ENCODE peak calls at places on chromosomes 11 and 22, in four cellular contexts. One of them, this sample, is unnamed.

GRCh38 chr11:614583-615452 is 932 bp downstream of the IRF7 start:
- DNase-seq in dorsolateral prefrontal cortex: no peak
- DNase-seq in tibial nerve: no peak
- DNase-seq in cardiac muscle cell: no peak
- DNase-seq in this sample: no peak

GRCh38 chr11:3056296-3057068 is 741 bp downstream of the CARS1 start:
- DNase-seq in dorsolateral prefrontal cortex: no peak
- DNase-seq in tibial nerve: no peak
- DNase-seq in cardiac muscle cell: no peak
- DNase-seq in this sample: peak; percentile 69

GRCh38 chr11:57444362-57445074 is 15.8 kb upstream of the RTN4RL2 start:
- DNase-seq in dorsolateral prefrontal cortex: no peak
- DNase-seq in tibial nerve: no peak
- DNase-seq in cardiac muscle cell: no peak
- DNase-seq in this sample: no peak

GRCh38 chr11:35594680-35595079 is 23.6 kb upstream of the FJX1 start:
- DNase-seq in dorsolateral prefrontal cortex: no peak
- DNase-seq in tibial nerve: no peak
- DNase-seq in cardiac muscle cell: peak; percentile 21
- DNase-seq in this sample: no peak

GRCh38 chr11:72741429-72741833 is 10.8 kb downstream of the ARAP1 start:
- DNase-seq in dorsolateral prefrontal cortex: no peak
- DNase-seq in tibial nerve: no peak
- DNase-seq in cardiac muscle cell: no peak
- DNase-seq in this sample: no peak

GRCh38 chr11:35911013-35911412 is 32.8 kb upstream of the LDLRAD3 start:
- DNase-seq in dorsolateral prefrontal cortex: no peak
- DNase-seq in tibial nerve: no peak
- DNase-seq in cardiac muscle cell: no peak
- DNase-seq in this sample: no peak

GRCh38 chr11:70481625-70482528 is 83.5 kb downstream of the CTTN start:
- DNase-seq in dorsolateral prefrontal cortex: no peak
- DNase-seq in tibial nerve: no peak
- DNase-seq in cardiac muscle cell: no peak
- DNase-seq in this sample: no peak

GRCh38 chr11:829946-830294 is 2.2 kb downstream of the CRACR2B start:
- DNase-seq in dorsolateral prefrontal cortex: no peak
- DNase-seq in tibial nerve: no peak
- DNase-seq in cardiac muscle cell: no peak
- DNase-seq in this sample: no peak

GRCh38 chr11:115869780-115870431 is 365.7 kb upstream of the CADM1 start:
- DNase-seq in dorsolateral prefrontal cortex: no peak
- DNase-seq in tibial nerve: no peak
- DNase-seq in cardiac muscle cell: peak; percentile 60
- DNase-seq in this sample: no peak

GRCh38 chr22:17827466-17827865 is 53.2 kb upstream of the BID start:
- DNase-seq in dorsolateral prefrontal cortex: no peak
- DNase-seq in tibial nerve: no peak
- DNase-seq in cardiac muscle cell: no peak
- DNase-seq in this sample: no peak

GRCh38 chr11:704189-704798 is 1.7 kb upstream of the EPS8L2 start:
- DNase-seq in dorsolateral prefrontal cortex: no peak
- DNase-seq in tibial nerve: no peak
- DNase-seq in cardiac muscle cell: no peak
- DNase-seq in this sample: peak; percentile 63

GRCh38 chr11:19931141-19931767 is 218.6 kb downstream of the NAV2 start:
- DNase-seq in dorsolateral prefrontal cortex: no peak
- DNase-seq in tibial nerve: no peak
- DNase-seq in cardiac muscle cell: no peak
- DNase-seq in this sample: no peak

GRCh38 chr22:37420656-37421467 is 6.4 kb downstream of the ELFN2 start:
- DNase-seq in dorsolateral prefrontal cortex: no peak
- DNase-seq in tibial nerve: no peak
- DNase-seq in cardiac muscle cell: no peak
- DNase-seq in this sample: no peak

GRCh38 chr11:3867209-3868071 is 12.0 kb downstream of the STIM1 start:
- DNase-seq in dorsolateral prefrontal cortex: no peak
- DNase-seq in tibial nerve: no peak
- DNase-seq in cardiac muscle cell: peak; percentile 92
- DNase-seq in this sample: no peak

GRCh38 chr11:107054391-107054790 is 36.1 kb upstream of the GUCY1A2 start:
- DNase-seq in dorsolateral prefrontal cortex: no peak
- DNase-seq in tibial nerve: no peak
- DNase-seq in cardiac muscle cell: no peak
- DNase-seq in this sample: no peak

GRCh38 chr11:48063424-48063978 is 83.1 kb downstream of the PTPRJ start:
- DNase-seq in dorsolateral prefrontal cortex: no peak
- DNase-seq in tibial nerve: no peak
- DNase-seq in cardiac muscle cell: peak; percentile 12
- DNase-seq in this sample: no peak

GRCh38 chr22:17980013-17980510 is 44.3 kb downstream of the MICAL3 start:
- DNase-seq in dorsolateral prefrontal cortex: no peak
- DNase-seq in tibial nerve: no peak
- DNase-seq in cardiac muscle cell: no peak
- DNase-seq in this sample: no peak

GRCh38 chr22:29370556-29370955 is 17.8 kb downstream of the AP1B1 start:
- DNase-seq in dorsolateral prefrontal cortex: no peak
- DNase-seq in tibial nerve: no peak
- DNase-seq in cardiac muscle cell: no peak
- DNase-seq in this sample: no peak

GRCh38 chr22:49869855-49870712 is 16.4 kb downstream of the ZBED4 start:
- DNase-seq in dorsolateral prefrontal cortex: no peak
- DNase-seq in tibial nerve: no peak
- DNase-seq in cardiac muscle cell: no peak
- DNase-seq in this sample: no peak

GRCh38 chr11:8365542-8365941 is 101.9 kb upstream of the LMO1 start:
- DNase-seq in dorsolateral prefrontal cortex: no peak
- DNase-seq in tibial nerve: no peak
- DNase-seq in cardiac muscle cell: no peak
- DNase-seq in this sample: no peak

GRCh38 chr11:8247312-8247711 is 16.4 kb downstream of the LMO1 start:
- DNase-seq in dorsolateral prefrontal cortex: no peak
- DNase-seq in tibial nerve: no peak
- DNase-seq in cardiac muscle cell: no peak
- DNase-seq in this sample: no peak

GRCh38 chr22:37563153-37564081 is 3.1 kb downstream of the CDC42EP1 start:
- DNase-seq in dorsolateral prefrontal cortex: peak; percentile 70
- DNase-seq in tibial nerve: peak; percentile 68
- DNase-seq in cardiac muscle cell: no peak
- DNase-seq in this sample: peak; percentile 91

GRCh38 chr11:118939948-118940598 is 14.3 kb upstream of the BCL9L start:
- DNase-seq in dorsolateral prefrontal cortex: no peak
- DNase-seq in tibial nerve: no peak
- DNase-seq in cardiac muscle cell: no peak
- DNase-seq in this sample: no peak

GRCh38 chr11:57320067-57320718 is 4.6 kb downstream of the TNKS1BP1 start:
- DNase-seq in dorsolateral prefrontal cortex: no peak
- DNase-seq in tibial nerve: no peak
- DNase-seq in cardiac muscle cell: no peak
- DNase-seq in this sample: no peak

GRCh38 chr11:81497202-81497804 is 1236.4 kb downstream of the FAM181B start:
- DNase-seq in dorsolateral prefrontal cortex: no peak
- DNase-seq in tibial nerve: no peak
- DNase-seq in cardiac muscle cell: peak; percentile 52
- DNase-seq in this sample: no peak

GRCh38 chr11:124753624-124754023 is 1.6 kb upstream of the VSIG2 start:
- DNase-seq in dorsolateral prefrontal cortex: no peak
- DNase-seq in tibial nerve: no peak
- DNase-seq in cardiac muscle cell: no peak
- DNase-seq in this sample: no peak

GRCh38 chr11:83150450-83150849 is 6.5 kb upstream of the PCF11 start:
- DNase-seq in dorsolateral prefrontal cortex: no peak
- DNase-seq in tibial nerve: no peak
- DNase-seq in cardiac muscle cell: no peak
- DNase-seq in this sample: no peak

GRCh38 chr22:23408321-23408720 is 171.8 kb downstream of the IGLL1 start:
- DNase-seq in dorsolateral prefrontal cortex: no peak
- DNase-seq in tibial nerve: no peak
- DNase-seq in cardiac muscle cell: no peak
- DNase-seq in this sample: no peak

GRCh38 chr11:12290477-12290922 is 86.9 kb upstream of the PARVA start:
- DNase-seq in dorsolateral prefrontal cortex: no peak
- DNase-seq in tibial nerve: no peak
- DNase-seq in cardiac muscle cell: no peak
- DNase-seq in this sample: no peak

GRCh38 chr11:92340839-92341238 is 116.2 kb downstream of the FAT3 start:
- DNase-seq in dorsolateral prefrontal cortex: no peak
- DNase-seq in tibial nerve: no peak
- DNase-seq in cardiac muscle cell: no peak
- DNase-seq in this sample: no peak

GRCh38 chr11:10674991-10675440 is 18.5 kb downstream of the IRAG1 start:
- DNase-seq in dorsolateral prefrontal cortex: no peak
- DNase-seq in tibial nerve: peak; percentile 39
- DNase-seq in cardiac muscle cell: no peak
- DNase-seq in this sample: peak; percentile 93

DNA sequence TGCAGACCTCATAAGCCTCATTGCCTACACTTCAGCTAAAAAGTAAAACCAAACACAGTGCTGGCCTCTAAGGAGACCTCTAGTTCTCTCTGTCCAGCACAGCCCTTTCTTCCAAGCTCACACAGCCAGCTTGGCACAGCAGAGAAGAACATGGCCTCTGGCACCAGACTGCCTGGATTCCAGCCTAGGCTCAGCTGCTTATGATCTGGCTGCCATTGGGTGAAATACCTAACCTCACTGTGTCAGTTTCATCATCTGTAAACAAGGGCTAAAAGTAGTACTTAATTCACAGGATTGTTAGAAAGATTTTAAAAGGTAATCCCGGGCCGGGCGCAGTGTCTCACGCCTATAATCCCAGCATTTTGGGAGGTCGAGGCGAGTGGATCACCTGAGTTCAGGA is 9.9 kb upstream of the ACER3 start:
- DNase-seq in dorsolateral prefrontal cortex: no peak
- DNase-seq in tibial nerve: peak; percentile 21
- DNase-seq in cardiac muscle cell: no peak
- DNase-seq in this sample: peak; percentile 87
- TF ChIP-seq CTCF in dorsolateral prefrontal cortex: no peak
- TF ChIP-seq CTCF in tibial nerve: no peak
- TF ChIP-seq CTCF in cardiac muscle cell: no peak
- TF ChIP-seq CTCF in this sample: no peak

DNA sequence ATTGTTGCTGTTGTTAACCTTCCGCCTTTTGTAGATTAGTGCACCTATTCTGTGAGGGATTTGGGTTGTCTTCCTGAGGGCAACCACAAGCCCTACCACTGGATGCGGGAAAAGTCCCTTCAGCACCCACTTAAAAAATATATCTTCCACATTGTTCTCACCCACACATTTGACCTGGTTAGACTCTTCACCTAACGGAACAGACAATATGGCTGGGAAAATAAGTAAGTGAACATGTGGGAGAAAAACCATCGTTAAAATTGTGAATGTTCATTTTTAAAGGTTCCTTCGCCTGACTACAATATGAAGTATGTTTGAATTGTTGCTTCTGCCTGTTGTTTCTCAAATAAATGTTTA is 72.0 kb upstream of the MPEG1 start:
- DNase-seq in dorsolateral prefrontal cortex: no peak
- DNase-seq in tibial nerve: no peak
- DNase-seq in cardiac muscle cell: no peak
- DNase-seq in this sample: no peak
- H3K4me3 ChIP-seq in dorsolateral prefrontal cortex: no peak overlapping the region
- H3K4me3 ChIP-seq in tibial nerve: no peak overlapping the region
- H3K4me3 ChIP-seq in cardiac muscle cell: no peak overlapping the region
- H3K4me3 ChIP-seq in this sample: no peak overlapping the region

DNA sequence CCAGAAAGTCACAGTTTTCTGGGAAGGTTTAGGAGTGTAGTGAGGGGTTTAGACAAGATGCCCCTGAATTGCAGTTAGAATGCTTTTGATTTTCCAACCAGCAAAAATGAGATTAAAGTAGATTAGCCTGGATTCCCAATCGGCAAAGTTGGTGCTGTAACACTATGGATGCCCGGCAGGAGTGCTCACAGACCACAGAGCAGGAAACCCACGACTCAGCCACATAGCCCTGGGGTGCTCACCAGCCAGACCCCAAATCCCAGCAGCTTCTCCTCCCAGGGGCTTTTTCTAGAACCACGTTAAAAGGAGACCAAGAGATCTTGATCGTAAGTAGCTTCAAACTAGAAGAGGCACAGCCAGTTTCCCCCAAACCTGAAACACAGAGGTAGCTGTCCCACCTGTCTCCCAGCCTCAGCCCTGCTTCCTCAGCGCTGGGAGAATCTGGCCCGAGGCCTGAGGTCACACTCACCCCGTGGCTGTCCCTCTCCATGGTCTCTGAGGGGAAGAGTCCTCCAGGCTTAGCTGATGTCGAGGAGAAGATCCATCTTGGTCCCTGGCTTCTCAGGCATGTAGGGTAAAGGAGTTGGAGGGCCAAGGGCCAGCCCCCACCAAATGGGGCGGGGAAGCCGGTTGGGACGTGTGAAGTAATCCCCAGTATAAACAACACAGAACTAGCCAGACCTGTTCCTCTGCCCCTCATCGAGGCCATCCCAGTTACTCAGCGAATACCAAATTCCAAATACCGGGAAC is at the start of gene TMPRSS13:
- DNase-seq in dorsolateral prefrontal cortex: no peak
- DNase-seq in tibial nerve: no peak
- DNase-seq in cardiac muscle cell: no peak
- DNase-seq in this sample: peak; percentile 52
- TF ChIP-seq CTCF in dorsolateral prefrontal cortex: no peak
- TF ChIP-seq CTCF in tibial nerve: no peak
- TF ChIP-seq CTCF in cardiac muscle cell: no peak
- TF ChIP-seq CTCF in this sample: no peak

DNA sequence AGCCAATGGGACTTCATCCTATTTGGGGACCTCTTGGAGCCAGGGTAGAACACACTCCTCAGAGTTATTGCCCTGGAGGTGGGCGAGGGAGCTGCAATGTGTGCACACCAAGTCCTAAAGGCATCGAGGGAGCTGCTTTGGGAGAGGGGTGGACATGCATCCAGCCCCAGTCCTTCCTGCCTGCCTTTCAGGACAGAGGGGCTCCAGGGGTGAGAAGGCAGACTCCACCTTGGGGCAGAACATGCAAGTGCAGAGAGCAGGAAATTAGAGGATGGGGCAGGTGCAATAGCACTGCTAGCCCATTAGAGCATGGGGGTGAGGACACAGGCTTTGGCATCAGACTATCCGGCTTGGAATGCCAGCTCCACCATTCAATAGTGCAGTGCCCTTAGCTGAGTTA is 288.5 kb downstream of the OPCML start:
- DNase-seq in dorsolateral prefrontal cortex: no peak
- DNase-seq in tibial nerve: no peak
- DNase-seq in cardiac muscle cell: no peak
- DNase-seq in this sample: no peak
- H3K4me3 ChIP-seq in dorsolateral prefrontal cortex: no peak overlapping the region
- H3K4me3 ChIP-seq in tibial nerve: no peak overlapping the region
- H3K4me3 ChIP-seq in cardiac muscle cell: no peak overlapping the region
- H3K4me3 ChIP-seq in this sample: no peak overlapping the region